ENCODE peak calls at places on chromosome 1, in six cellular contexts. One of them, this sample, is unnamed.
A peak's percentile ranks its signal among the peaks of the same experiment; 100 is the strongest.

GRCh38 chr1:22418852-22419480 is 32.7 kb upstream of the ZBTB40 start:
- DNase-seq in vagina: no peak
- DNase-seq in prostate gland: no peak
- DNase-seq in sigmoid colon: no peak
- DNase-seq in HCT116: no peak
- DNase-seq in Panc1: no peak
- DNase-seq in this sample: no peak

GRCh38 chr1:20430355-20431290 is 55.4 kb downstream of the CAMK2N1 start:
- DNase-seq in Panc1: no peak
- DNase-seq in vagina: no peak
- DNase-seq in prostate gland: no peak
- DNase-seq in sigmoid colon: no peak
- DNase-seq in HCT116: no peak
- DNase-seq in this sample: peak; percentile 34

GRCh38 chr1:169124459-169124858 is 18.0 kb downstream of the ATP1B1 start:
- DNase-seq in vagina: no peak
- DNase-seq in Panc1: no peak
- DNase-seq in HCT116: no peak
- DNase-seq in sigmoid colon: no peak
- DNase-seq in prostate gland: no peak
- DNase-seq in this sample: no peak

GRCh38 chr1:104132386-104132973 is 382.8 kb downstream of the AMY1C start:
- DNase-seq in HCT116: no peak
- DNase-seq in sigmoid colon: no peak
- DNase-seq in vagina: no peak
- DNase-seq in Panc1: peak; percentile 15
- DNase-seq in prostate gland: no peak
- DNase-seq in this sample: no peak

GRCh38 chr1:96927125-96927524 is 205.5 kb downstream of the PTBP2 start:
- DNase-seq in Panc1: no peak
- DNase-seq in vagina: no peak
- DNase-seq in prostate gland: no peak
- DNase-seq in sigmoid colon: no peak
- DNase-seq in HCT116: no peak
- DNase-seq in this sample: no peak

GRCh38 chr1:57109247-57109646 is 143.4 kb upstream of the C8B start:
- DNase-seq in HCT116: no peak
- DNase-seq in sigmoid colon: no peak
- DNase-seq in Panc1: no peak
- DNase-seq in prostate gland: no peak
- DNase-seq in vagina: no peak
- DNase-seq in this sample: no peak

GRCh38 chr1:22518379-22518778 is 44.9 kb upstream of the EPHA8 start:
- DNase-seq in prostate gland: no peak
- DNase-seq in Panc1: no peak
- DNase-seq in HCT116: no peak
- DNase-seq in vagina: no peak
- DNase-seq in sigmoid colon: no peak
- DNase-seq in this sample: no peak

GRCh38 chr1:68442822-68443556 is 6.8 kb downstream of the RPE65 start:
- DNase-seq in Panc1: peak; percentile 48
- DNase-seq in HCT116: peak; percentile 43
- DNase-seq in sigmoid colon: no peak
- DNase-seq in prostate gland: no peak
- DNase-seq in vagina: no peak
- DNase-seq in this sample: peak; percentile 53

GRCh38 chr1:75342799-75343198 is 208.6 kb downstream of the LHX8 start:
- DNase-seq in HCT116: no peak
- DNase-seq in vagina: no peak
- DNase-seq in sigmoid colon: no peak
- DNase-seq in Panc1: no peak
- DNase-seq in prostate gland: no peak
- DNase-seq in this sample: no peak

GRCh38 chr1:119294199-119294598 is 74.4 kb upstream of the HAO2 start:
- DNase-seq in prostate gland: no peak
- DNase-seq in Panc1: no peak
- DNase-seq in sigmoid colon: no peak
- DNase-seq in HCT116: no peak
- DNase-seq in vagina: no peak
- DNase-seq in this sample: no peak

GRCh38 chr1:38308780-38309179 is 262.2 kb upstream of the POU3F1 start:
- DNase-seq in sigmoid colon: no peak
- DNase-seq in HCT116: no peak
- DNase-seq in vagina: no peak
- DNase-seq in Panc1: no peak
- DNase-seq in prostate gland: no peak
- DNase-seq in this sample: no peak

GRCh38 chr1:67382292-67382691 is 47.9 kb downstream of the SERBP1 start:
- DNase-seq in HCT116: no peak
- DNase-seq in vagina: no peak
- DNase-seq in sigmoid colon: no peak
- DNase-seq in prostate gland: peak; percentile 11
- DNase-seq in Panc1: no peak
- DNase-seq in this sample: no peak

GRCh38 chr1:5959087-5959486 is 33.1 kb downstream of the NPHP4 start:
- DNase-seq in vagina: no peak
- DNase-seq in HCT116: no peak
- DNase-seq in Panc1: no peak
- DNase-seq in prostate gland: no peak
- DNase-seq in sigmoid colon: peak; percentile 28
- DNase-seq in this sample: no peak

GRCh38 chr1:5955479-5955977 is 36.7 kb downstream of the NPHP4 start:
- DNase-seq in vagina: no peak
- DNase-seq in HCT116: no peak
- DNase-seq in sigmoid colon: no peak
- DNase-seq in prostate gland: no peak
- DNase-seq in Panc1: no peak
- DNase-seq in this sample: no peak

GRCh38 chr1:5953386-5953785 is 38.8 kb downstream of the NPHP4 start:
- DNase-seq in HCT116: no peak
- DNase-seq in vagina: no peak
- DNase-seq in sigmoid colon: no peak
- DNase-seq in Panc1: no peak
- DNase-seq in prostate gland: no peak
- DNase-seq in this sample: no peak

GRCh38 chr1:5954964-5955363 is 37.3 kb downstream of the NPHP4 start:
- DNase-seq in sigmoid colon: no peak
- DNase-seq in HCT116: no peak
- DNase-seq in prostate gland: no peak
- DNase-seq in Panc1: no peak
- DNase-seq in vagina: no peak
- DNase-seq in this sample: no peak

GRCh38 chr1:5956022-5956830 is 36.0 kb downstream of the NPHP4 start:
- DNase-seq in prostate gland: no peak
- DNase-seq in vagina: no peak
- DNase-seq in HCT116: no peak
- DNase-seq in sigmoid colon: no peak
- DNase-seq in Panc1: no peak
- DNase-seq in this sample: no peak
- TF ChIP-seq POLR2AphosphoS5 in prostate gland: no peak
- TF ChIP-seq POLR2AphosphoS5 in vagina: no peak
- TF ChIP-seq POLR2AphosphoS5 in HCT116: no peak
- TF ChIP-seq POLR2AphosphoS5 in sigmoid colon: no peak
- TF ChIP-seq POLR2AphosphoS5 in Panc1: no peak
- TF ChIP-seq POLR2AphosphoS5 in this sample: no peak

DNA sequence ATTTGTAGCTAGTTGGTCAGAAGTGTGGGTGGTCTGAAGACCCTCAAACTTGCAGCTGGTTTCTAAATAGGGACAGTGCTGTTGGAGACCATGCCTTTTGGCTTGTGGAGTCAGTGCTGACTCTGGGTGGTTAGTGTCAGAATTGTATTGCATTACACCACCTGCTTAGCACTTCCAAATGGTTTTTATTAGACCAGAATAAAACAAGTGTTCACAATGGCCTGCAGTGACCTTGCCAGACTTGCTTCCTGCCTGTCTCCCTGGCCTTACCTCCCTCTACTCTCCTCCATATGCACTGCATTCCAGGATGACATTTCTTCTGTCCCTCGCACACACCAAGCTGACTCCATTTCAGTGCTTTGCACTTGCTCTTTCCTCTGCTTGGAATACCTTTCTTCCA is 72.7 kb upstream of the CNIH3 start:
- DNase-seq in Panc1: no peak
- DNase-seq in HCT116: no peak
- DNase-seq in prostate gland: no peak
- DNase-seq in vagina: no peak
- DNase-seq in sigmoid colon: no peak
- DNase-seq in this sample: peak; percentile 43
- H3K4me3 ChIP-seq in Panc1: no peak overlapping the region
- H3K4me3 ChIP-seq in HCT116: peak overlapping the region; percentile 4
- H3K4me3 ChIP-seq in prostate gland: no peak overlapping the region
- H3K4me3 ChIP-seq in vagina: no peak overlapping the region
- H3K4me3 ChIP-seq in sigmoid colon: no peak overlapping the region
- H3K4me3 ChIP-seq in this sample: no peak overlapping the region

GRCh38 chr1:14735861-14736260 is 137.4 kb downstream of the KAZN start:
- DNase-seq in HCT116: no peak
- DNase-seq in prostate gland: no peak
- DNase-seq in Panc1: no peak
- DNase-seq in vagina: no peak
- DNase-seq in sigmoid colon: no peak
- DNase-seq in this sample: no peak

GRCh38 chr1:14732726-14733052 is 134.2 kb downstream of the KAZN start:
- DNase-seq in vagina: no peak
- DNase-seq in Panc1: no peak
- DNase-seq in HCT116: no peak
- DNase-seq in sigmoid colon: no peak
- DNase-seq in prostate gland: no peak
- DNase-seq in this sample: no peak

GRCh38 chr1:14733779-14734140 is 135.3 kb downstream of the KAZN start:
- DNase-seq in vagina: no peak
- DNase-seq in sigmoid colon: no peak
- DNase-seq in HCT116: no peak
- DNase-seq in Panc1: no peak
- DNase-seq in prostate gland: no peak
- DNase-seq in this sample: no peak

GRCh38 chr1:14737561-14738094 is 139.1 kb downstream of the KAZN start:
- DNase-seq in vagina: no peak
- DNase-seq in prostate gland: peak; percentile 14
- DNase-seq in HCT116: no peak
- DNase-seq in Panc1: no peak
- DNase-seq in sigmoid colon: no peak
- DNase-seq in this sample: no peak

GRCh38 chr1:14733053-14733778 is 134.7 kb downstream of the KAZN start:
- DNase-seq in vagina: no peak
- DNase-seq in sigmoid colon: no peak
- DNase-seq in HCT116: no peak
- DNase-seq in prostate gland: peak; percentile 60
- DNase-seq in Panc1: no peak
- DNase-seq in this sample: no peak
- TF ChIP-seq POLR2AphosphoS5 in vagina: no peak
- TF ChIP-seq POLR2AphosphoS5 in sigmoid colon: no peak
- TF ChIP-seq POLR2AphosphoS5 in HCT116: no peak
- TF ChIP-seq POLR2AphosphoS5 in prostate gland: peak; percentile 55
- TF ChIP-seq POLR2AphosphoS5 in Panc1: no peak
- TF ChIP-seq POLR2AphosphoS5 in this sample: no peak

DNA sequence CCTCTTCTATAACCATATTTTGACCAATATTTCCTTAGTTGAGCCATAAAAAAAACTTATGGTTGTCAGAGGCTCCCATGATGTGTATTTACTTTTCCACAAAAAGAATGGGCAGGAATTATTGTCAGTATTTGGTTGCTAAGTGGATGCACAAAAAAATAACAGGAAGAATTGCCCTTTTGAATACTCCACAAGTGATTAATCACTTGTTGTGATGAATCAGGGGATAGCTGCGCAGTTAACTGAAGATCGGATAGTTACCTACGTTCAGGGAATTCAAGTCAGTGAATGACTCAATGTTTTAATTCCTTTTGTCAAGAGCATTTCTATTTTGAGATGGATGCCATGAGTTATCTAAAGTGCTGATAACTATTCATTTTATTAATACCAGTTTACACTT is 785.2 kb upstream of the B3GALT2 start:
- DNase-seq in HCT116: no peak
- DNase-seq in vagina: no peak
- DNase-seq in prostate gland: no peak
- DNase-seq in Panc1: no peak
- DNase-seq in sigmoid colon: no peak
- DNase-seq in this sample: peak; percentile 55
- H3K4me3 ChIP-seq in HCT116: no peak overlapping the region
- H3K4me3 ChIP-seq in vagina: no peak overlapping the region
- H3K4me3 ChIP-seq in prostate gland: no peak overlapping the region
- H3K4me3 ChIP-seq in Panc1: no peak overlapping the region
- H3K4me3 ChIP-seq in sigmoid colon: no peak overlapping the region
- H3K4me3 ChIP-seq in this sample: no peak overlapping the region

GRCh38 chr1:50425376-50426107 is 2.3 kb upstream of the DMRTA2 start:
- DNase-seq in Panc1: no peak
- DNase-seq in HCT116: no peak
- DNase-seq in sigmoid colon: no peak
- DNase-seq in prostate gland: no peak
- DNase-seq in vagina: no peak
- DNase-seq in this sample: no peak
- TF ChIP-seq POLR2AphosphoS5 in Panc1: no peak
- TF ChIP-seq POLR2AphosphoS5 in HCT116: no peak
- TF ChIP-seq POLR2AphosphoS5 in sigmoid colon: no peak
- TF ChIP-seq POLR2AphosphoS5 in prostate gland: no peak
- TF ChIP-seq POLR2AphosphoS5 in vagina: no peak
- TF ChIP-seq POLR2AphosphoS5 in this sample: no peak

GRCh38 chr1:35561297-35561971 is 3.8 kb downstream of the NCDN start:
- DNase-seq in sigmoid colon: no peak
- DNase-seq in prostate gland: no peak
- DNase-seq in Panc1: no peak
- DNase-seq in HCT116: no peak
- DNase-seq in vagina: peak; percentile 61
- DNase-seq in this sample: no peak

GRCh38 chr1:35559317-35559944 is 1.8 kb downstream of the NCDN start:
- DNase-seq in sigmoid colon: no peak
- DNase-seq in Panc1: no peak
- DNase-seq in prostate gland: no peak
- DNase-seq in HCT116: no peak
- DNase-seq in vagina: no peak
- DNase-seq in this sample: no peak

GRCh38 chr1:35558374-35559316 is 1.0 kb downstream of the NCDN start:
- DNase-seq in Panc1: no peak
- DNase-seq in HCT116: no peak
- DNase-seq in vagina: no peak
- DNase-seq in sigmoid colon: no peak
- DNase-seq in prostate gland: no peak
- DNase-seq in this sample: no peak

GRCh38 chr1:35561972-35562680 is 4.5 kb downstream of the NCDN start:
- DNase-seq in sigmoid colon: no peak
- DNase-seq in vagina: peak; percentile 87
- DNase-seq in Panc1: no peak
- DNase-seq in prostate gland: no peak
- DNase-seq in HCT116: no peak
- DNase-seq in this sample: no peak

GRCh38 chr1:35560256-35561225 is 2.9 kb downstream of the NCDN start:
- DNase-seq in prostate gland: peak; percentile 83
- DNase-seq in Panc1: no peak
- DNase-seq in vagina: no peak
- DNase-seq in sigmoid colon: peak; percentile 88
- DNase-seq in HCT116: no peak
- DNase-seq in this sample: no peak
- H3K4me3 ChIP-seq in prostate gland: no peak overlapping the region
- H3K4me3 ChIP-seq in Panc1: no peak overlapping the region
- H3K4me3 ChIP-seq in vagina: no peak overlapping the region
- H3K4me3 ChIP-seq in sigmoid colon: peak overlapping the region; percentile 12
- H3K4me3 ChIP-seq in HCT116: no peak overlapping the region
- H3K4me3 ChIP-seq in this sample: no peak overlapping the region

This sample was measured in endothelial cell of umbilical vein.